ENCODE peak calls at places on chromosomes 12 and 14, in four cellular contexts. One of them, this sample, is unnamed. For H3K4me1, the result is how much of the 10 kb centered on the place peaks cover.

GRCh38 chr12:54601841-54602240 is 13.4 kb upstream of the PPP1R1A start:
- DNase-seq in Panc1: no peak
- DNase-seq in tibial artery: peak
- DNase-seq in stomach: no peak
- DNase-seq in this sample: no peak

GRCh38 chr12:90323217-90323616 is 614.6 kb upstream of the ATP2B1 start:
- DNase-seq in Panc1: no peak
- DNase-seq in tibial artery: no peak
- DNase-seq in stomach: no peak
- DNase-seq in this sample: no peak

GRCh38 chr12:28350502-28350901 is 160.2 kb downstream of the CCDC91 start:
- DNase-seq in Panc1: no peak
- DNase-seq in tibial artery: no peak
- DNase-seq in stomach: no peak
- DNase-seq in this sample: no peak

GRCh38 chr12:80763874-80764273 is 47.2 kb downstream of the MYF5 start:
- DNase-seq in Panc1: peak
- DNase-seq in tibial artery: no peak
- DNase-seq in stomach: no peak
- DNase-seq in this sample: no peak

GRCh38 chr14:22955702-22956575 is 951 bp downstream of the HAUS4 start:
- DNase-seq in Panc1: no peak
- DNase-seq in tibial artery: no peak
- DNase-seq in stomach: no peak
- DNase-seq in this sample: no peak

GRCh38 chr12:111366583-111366982 is 2.3 kb downstream of the PHETA1 start:
- DNase-seq in Panc1: no peak
- DNase-seq in tibial artery: no peak
- DNase-seq in stomach: no peak
- DNase-seq in this sample: no peak

GRCh38 chr14:32259368-32260013 is 56.4 kb upstream of the RNU6-8 start:
- DNase-seq in Panc1: no peak
- DNase-seq in tibial artery: no peak
- DNase-seq in stomach: no peak
- DNase-seq in this sample: no peak

GRCh38 chr14:92493024-92493423 is 20.6 kb upstream of the RIN3 start:
- DNase-seq in Panc1: no peak
- DNase-seq in tibial artery: no peak
- DNase-seq in stomach: no peak
- DNase-seq in this sample: peak

GRCh38 chr12:111434680-111435338 is 29.1 kb downstream of the SH2B3 start:
- DNase-seq in Panc1: no peak
- DNase-seq in tibial artery: no peak
- DNase-seq in stomach: no peak
- DNase-seq in this sample: no peak

GRCh38 chr12:29676676-29677075 is 107.1 kb downstream of the TMTC1 start:
- DNase-seq in Panc1: no peak
- DNase-seq in tibial artery: no peak
- DNase-seq in stomach: no peak
- DNase-seq in this sample: no peak

GRCh38 chr14:72049462-72049861 is 117.2 kb downstream of the RGS6 start:
- DNase-seq in Panc1: no peak
- DNase-seq in tibial artery: no peak
- DNase-seq in stomach: no peak
- DNase-seq in this sample: no peak

GRCh38 chr12:59737725-59738463 is 142.1 kb downstream of the SLC16A7 start:
- DNase-seq in Panc1: no peak
- DNase-seq in tibial artery: no peak
- DNase-seq in stomach: no peak
- DNase-seq in this sample: no peak

GRCh38 chr14:76995279-76996035 is 33.1 kb downstream of the IRF2BPL start:
- DNase-seq in Panc1: no peak
- DNase-seq in tibial artery: no peak
- DNase-seq in stomach: peak
- DNase-seq in this sample: no peak

GRCh38 chr12:121534495-121535148 is 46.2 kb downstream of the KDM2B start:
- DNase-seq in Panc1: no peak
- DNase-seq in tibial artery: no peak
- DNase-seq in stomach: no peak
- DNase-seq in this sample: peak

GRCh38 chr12:31017535-31017934 is 56.1 kb upstream of the DDX11 start:
- DNase-seq in Panc1: no peak
- DNase-seq in tibial artery: peak
- DNase-seq in stomach: no peak
- DNase-seq in this sample: peak

GRCh38 chr12:120961604-120962486 is 16.5 kb upstream of the HNF1A start:
- DNase-seq in Panc1: no peak
- DNase-seq in tibial artery: no peak
- DNase-seq in stomach: peak
- DNase-seq in this sample: no peak

GRCh38 chr12:132143328-132144071 is 619 bp downstream of the DDX51 start:
- DNase-seq in Panc1: no peak
- DNase-seq in tibial artery: peak
- DNase-seq in stomach: no peak
- DNase-seq in this sample: peak

GRCh38 chr14:99382781-99383456 is 97.7 kb downstream of the SETD3 start:
- DNase-seq in Panc1: no peak
- DNase-seq in tibial artery: no peak
- DNase-seq in stomach: no peak
- DNase-seq in this sample: no peak

GRCh38 chr14:92041203-92041602 is 1.3 kb upstream of the TRIP11 start:
- DNase-seq in Panc1: no peak
- DNase-seq in tibial artery: no peak
- DNase-seq in stomach: no peak
- DNase-seq in this sample: no peak

GRCh38 chr14:96309128-96309906 is 53.3 kb downstream of the BDKRB1 start:
- DNase-seq in Panc1: no peak
- DNase-seq in tibial artery: no peak
- DNase-seq in stomach: no peak
- DNase-seq in this sample: no peak

GRCh38 chr12:27866382-27867101 is 86.5 kb upstream of the MANSC4 start:
- DNase-seq in Panc1: no peak
- DNase-seq in tibial artery: no peak
- DNase-seq in stomach: no peak
- DNase-seq in this sample: no peak

GRCh38 chr12:75705749-75706719 is 194.6 kb upstream of the KRR1 start:
- DNase-seq in Panc1: no peak
- DNase-seq in tibial artery: no peak
- DNase-seq in stomach: no peak
- DNase-seq in this sample: no peak

GRCh38 chr12:63362166-63362565 is 211.2 kb upstream of the AVPR1A start:
- DNase-seq in Panc1: no peak
- DNase-seq in tibial artery: no peak
- DNase-seq in stomach: no peak
- DNase-seq in this sample: no peak

GRCh38 chr12:113392988-113393579 is 10.6 kb downstream of the SDS start:
- DNase-seq in Panc1: no peak
- DNase-seq in tibial artery: no peak
- DNase-seq in stomach: no peak
- DNase-seq in this sample: no peak

GRCh38 chr12:113980537-113981337 is 14.6 kb upstream of the RBM19 start:
- DNase-seq in Panc1: peak
- DNase-seq in tibial artery: no peak
- DNase-seq in stomach: no peak
- DNase-seq in this sample: no peak

GRCh38 chr12:49557917-49558215 is 10.1 kb downstream of the MCRS1 start:
- DNase-seq in Panc1: no peak
- DNase-seq in tibial artery: no peak
- DNase-seq in stomach: no peak
- DNase-seq in this sample: peak

GRCh38 chr12:123934016-123934620 is 38.5 kb downstream of the CCDC92 start:
- DNase-seq in Panc1: no peak
- DNase-seq in tibial artery: no peak
- DNase-seq in stomach: no peak
- DNase-seq in this sample: no peak

GRCh38 chr12:71664411-71665108 is 459 bp downstream of the THAP2 start:
- DNase-seq in Panc1: no peak
- DNase-seq in tibial artery: no peak
- DNase-seq in stomach: no peak
- DNase-seq in this sample: no peak

GRCh38 chr12:14948672-14949071 is 10.3 kb upstream of the ERP27 start:
- DNase-seq in Panc1: no peak
- DNase-seq in tibial artery: no peak
- DNase-seq in stomach: no peak
- DNase-seq in this sample: no peak

GRCh38 chr14:23160924-23161522 is 22.4 kb downstream of the SLC7A8 start:
- DNase-seq in Panc1: no peak
- DNase-seq in tibial artery: no peak
- DNase-seq in stomach: peak
- DNase-seq in this sample: no peak

GRCh38 chr12:102080842-102081241 is 19.1 kb upstream of the WASHC3 start:
- DNase-seq in Panc1: no peak
- DNase-seq in tibial artery: no peak
- DNase-seq in stomach: no peak
- DNase-seq in this sample: no peak

GRCh38 chr12:40152783-40153383 is 47.0 kb upstream of the SLC2A13 start:
- DNase-seq in Panc1: peak
- DNase-seq in tibial artery: no peak
- DNase-seq in stomach: peak
- DNase-seq in this sample: peak

GRCh38 chr14:89444536-89445125 is 27.6 kb upstream of the FOXN3 start:
- DNase-seq in Panc1: no peak
- DNase-seq in tibial artery: peak
- DNase-seq in stomach: no peak
- DNase-seq in this sample: no peak

GRCh38 chr12:11768233-11768965 is 118.9 kb downstream of the ETV6 start:
- DNase-seq in Panc1: no peak
- DNase-seq in tibial artery: no peak
- DNase-seq in stomach: no peak
- DNase-seq in this sample: no peak
- TF ChIP-seq CTCF in Panc1: no peak
- TF ChIP-seq CTCF in tibial artery: no peak
- TF ChIP-seq CTCF in stomach: no peak
- TF ChIP-seq CTCF in this sample: no peak

GRCh38 chr14:74977901-74978385 is 22.5 kb upstream of the PGF start:
- DNase-seq in Panc1: no peak
- DNase-seq in tibial artery: peak
- DNase-seq in stomach: no peak
- DNase-seq in this sample: no peak

GRCh38 chr14:74979029-74979428 is 23.6 kb upstream of the PGF start:
- DNase-seq in Panc1: no peak
- DNase-seq in tibial artery: no peak
- DNase-seq in stomach: no peak
- DNase-seq in this sample: no peak

GRCh38 chr14:74977164-74977900 is 21.9 kb upstream of the PGF start:
- DNase-seq in Panc1: no peak
- DNase-seq in tibial artery: peak
- DNase-seq in stomach: no peak
- DNase-seq in this sample: no peak

GRCh38 chr14:74979442-74980397 is 23.0 kb upstream of the EIF2B2 start:
- DNase-seq in Panc1: no peak
- DNase-seq in tibial artery: peak
- DNase-seq in stomach: no peak
- DNase-seq in this sample: no peak

GRCh38 chr14:74978416-74978947 is 23.1 kb upstream of the PGF start:
- DNase-seq in Panc1: no peak
- DNase-seq in tibial artery: peak
- DNase-seq in stomach: no peak
- DNase-seq in this sample: no peak
- H3K4me1 ChIP-seq in Panc1: under half
- H3K4me1 ChIP-seq in tibial artery: half or more
- H3K4me1 ChIP-seq in stomach: under half
- H3K4me1 ChIP-seq in this sample: under half

DNA sequence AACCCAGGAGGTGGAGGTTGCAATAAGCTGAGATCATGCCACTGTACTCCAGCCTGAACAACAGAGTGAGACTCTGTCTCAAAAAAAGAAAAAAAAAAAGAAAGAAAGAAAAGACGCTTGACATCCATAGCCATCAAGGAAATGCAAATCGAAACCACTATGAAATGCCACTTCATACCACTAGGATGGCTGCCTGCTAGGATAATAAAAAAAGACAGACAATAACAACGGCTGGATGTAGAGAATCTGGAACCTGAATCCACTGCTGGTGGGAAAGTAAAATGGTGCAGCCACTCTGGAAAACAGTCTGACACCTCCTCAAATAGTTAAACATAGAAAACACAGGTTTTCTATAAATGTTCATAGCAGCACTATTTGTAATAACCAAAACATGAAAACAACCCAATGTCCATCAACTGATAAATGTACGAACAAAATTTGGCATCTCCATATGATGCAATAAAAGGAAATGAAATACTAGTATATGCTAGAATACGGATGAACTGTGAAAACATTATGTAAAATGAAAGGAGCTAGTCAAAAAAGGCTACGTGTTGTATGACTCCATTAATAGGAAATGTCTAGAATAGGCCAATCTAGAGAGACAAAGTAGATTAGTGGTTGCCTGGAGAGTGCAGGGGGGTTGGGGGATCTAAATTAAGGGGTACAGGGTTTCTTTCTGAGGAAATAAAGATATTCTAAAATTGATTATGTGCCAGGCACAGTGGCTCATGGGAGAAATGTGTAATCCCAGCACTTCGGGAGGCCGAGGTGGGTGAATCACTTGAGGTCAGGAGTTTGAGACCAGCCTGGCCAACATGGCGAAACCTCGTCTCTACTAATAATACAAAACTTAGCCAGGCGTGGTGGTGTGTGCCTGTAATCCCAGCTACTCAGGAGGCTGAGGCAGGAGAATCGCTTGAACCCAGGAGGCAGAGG is 9.7 kb downstream of the WSB2 start:
- DNase-seq in Panc1: no peak
- DNase-seq in tibial artery: no peak
- DNase-seq in stomach: no peak
- DNase-seq in this sample: no peak
- H3K27ac ChIP-seq in Panc1: peak
- H3K27ac ChIP-seq in tibial artery: peak
- H3K27ac ChIP-seq in stomach: peak
- H3K27ac ChIP-seq in this sample: no peak

GRCh38 chr14:56490379-56490778 is 89.2 kb upstream of the TMEM260 start:
- DNase-seq in Panc1: no peak
- DNase-seq in tibial artery: no peak
- DNase-seq in stomach: no peak
- DNase-seq in this sample: no peak

GRCh38 chr14:56491299-56492285 is 88.0 kb upstream of the TMEM260 start:
- DNase-seq in Panc1: peak
- DNase-seq in tibial artery: no peak
- DNase-seq in stomach: no peak
- DNase-seq in this sample: no peak

GRCh38 chr14:56488306-56488705 is 91.3 kb upstream of the TMEM260 start:
- DNase-seq in Panc1: no peak
- DNase-seq in tibial artery: no peak
- DNase-seq in stomach: no peak
- DNase-seq in this sample: no peak

GRCh38 chr14:56487090-56487667 is 92.4 kb upstream of the TMEM260 start:
- DNase-seq in Panc1: no peak
- DNase-seq in tibial artery: no peak
- DNase-seq in stomach: no peak
- DNase-seq in this sample: no peak

DNA sequence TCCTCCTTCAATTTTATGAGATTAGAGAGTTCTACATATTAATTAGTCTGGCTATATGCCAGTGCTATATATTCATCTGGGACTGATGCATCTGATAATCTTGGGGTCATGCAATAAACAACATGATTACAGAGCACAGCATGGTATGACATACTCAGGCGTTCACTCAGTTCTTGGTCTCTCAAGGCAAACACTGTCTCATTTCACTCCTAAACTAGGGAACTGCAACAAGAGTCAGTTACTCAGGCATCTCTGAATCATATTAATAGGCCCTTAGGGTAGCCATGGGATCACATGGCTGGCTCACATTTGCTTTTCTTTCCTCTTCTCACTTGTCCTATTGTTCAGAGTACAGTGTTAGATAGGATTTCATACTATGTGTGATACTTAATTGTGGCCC is 91.8 kb upstream of the TMEM260 start:
- DNase-seq in Panc1: no peak
- DNase-seq in tibial artery: no peak
- DNase-seq in stomach: no peak
- DNase-seq in this sample: no peak
- TF ChIP-seq CTCF in Panc1: no peak
- TF ChIP-seq CTCF in tibial artery: no peak
- TF ChIP-seq CTCF in stomach: no peak
- TF ChIP-seq CTCF in this sample: no peak

This sample was measured in left lung.